ENCODE peak calls at places on chromosomes 2 and 18, in nine cellular contexts. B is Panc1, Z is MM.1S, O is AG10803, J is astrocyte of the spinal cord, R is stomach, H is OCI-LY7, W is spleen, C is GM12865. D is an unnamed sample.

GRCh38 chr2:161371869-161372268 is 44.2 kb upstream of the TBR1 start:
- DNase-seq in R (no peak), C (no peak), O (no peak), W (no peak), B (no peak), Z (no peak), J (no peak), H (no peak), D (no peak)

GRCh38 chr2:27717070-27717453 is 53.4 kb downstream of the SLC4A1AP start:
- DNase-seq in W (no peak), O (peak), B (no peak), H (no peak), Z (peak), R (no peak), J (no peak), C (no peak), D (no peak)

GRCh38 chr2:31256611-31257382 is 22.8 kb downstream of the EHD3 start:
- DNase-seq in H (peak), O (no peak), J (no peak), B (no peak), C (no peak), W (no peak), Z (peak), R (no peak), D (no peak)

GRCh38 chr2:226079186-226079585 is 679.7 kb downstream of the NYAP2 start:
- DNase-seq in R (no peak), Z (no peak), C (no peak), J (no peak), W (no peak), B (no peak), O (peak), H (no peak), D (no peak)

GRCh38 chr2:147222506-147222905 is 622.3 kb upstream of the ACVR2A start:
- DNase-seq in O (no peak), C (peak), W (no peak), B (no peak), J (no peak), Z (no peak), H (no peak), R (no peak), D (peak)

GRCh38 chr2:101418704-101419663 is 31.7 kb upstream of the CREG2 start:
- DNase-seq in W (no peak), R (peak), H (peak), C (peak), B (peak), Z (peak), O (peak), J (peak), D (peak)

GRCh38 chr18:71995895-71996443 is 548.2 kb downstream of the CBLN2 start:
- DNase-seq in R (no peak), W (no peak), Z (no peak), O (no peak), C (no peak), H (no peak), B (no peak), J (no peak), D (no peak)

GRCh38 chr18:32847719-32848118 is 74.9 kb upstream of the KLHL14 start:
- DNase-seq in H (no peak), O (no peak), J (no peak), W (no peak), R (no peak), Z (no peak), C (no peak), B (no peak), D (no peak)

GRCh38 chr2:224369028-224369632 is 32.8 kb downstream of the FAM124B start:
- DNase-seq in B (no peak), O (peak), H (peak), W (no peak), J (peak), R (no peak), C (peak), Z (peak), D (peak)

GRCh38 chr18:27839141-27839540 is 337.8 kb downstream of the CDH2 start:
- DNase-seq in H (no peak), W (no peak), J (peak), C (no peak), R (no peak), Z (no peak), O (peak), B (no peak), D (no peak)

GRCh38 chr18:57909620-57910019 is 106.5 kb upstream of the ATP8B1 start:
- DNase-seq in H (no peak), W (no peak), R (no peak), O (no peak), Z (no peak), J (peak), C (no peak), B (no peak), D (no peak)

GRCh38 chr2:96963316-96963715 is 23.1 kb downstream of the FAM178B start:
- DNase-seq in B (no peak), R (no peak), W (peak), O (no peak), Z (no peak), C (no peak), J (no peak), H (no peak), D (no peak)

GRCh38 chr2:174074831-174075230 is 109.7 kb upstream of the SP3 start:
- DNase-seq in J (no peak), Z (no peak), C (no peak), O (no peak), R (no peak), H (no peak), B (no peak), W (no peak), D (no peak)

GRCh38 chr18:12102136-12102842 is 8.6 kb downstream of the ANKRD62 start:
- DNase-seq in B (no peak), O (no peak), R (no peak), J (no peak), H (no peak), C (no peak), W (no peak), Z (no peak), D (no peak)

GRCh38 chr2:231613655-231614558 is 21.2 kb downstream of the TEX44 start:
- DNase-seq in H (peak), R (peak), O (peak), B (peak), W (peak), C (peak), Z (peak), J (peak), D (peak)

GRCh38 chr2:169260246-169260645 is 102.1 kb downstream of the LRP2 start:
- DNase-seq in C (peak), Z (no peak), J (no peak), W (no peak), R (no peak), B (no peak), O (no peak), H (no peak), D (no peak)

GRCh38 chr2:135667045-135667444 is 74.6 kb upstream of the UBXN4 start:
- DNase-seq in W (no peak), H (no peak), R (no peak), J (peak), B (no peak), Z (no peak), O (no peak), C (no peak), D (no peak)

GRCh38 chr18:53603281-53603680 is 621.2 kb downstream of the MBD2 start:
- DNase-seq in B (no peak), R (no peak), H (no peak), Z (no peak), O (no peak), C (no peak), W (no peak), J (no peak), D (no peak)

GRCh38 chr2:241547781-241548450 is 10.6 kb upstream of the BOK start:
- DNase-seq in C (no peak), H (no peak), B (no peak), Z (no peak), W (peak), R (no peak), J (no peak), O (no peak), D (no peak)

GRCh38 chr18:67710639-67711038 is 194.1 kb upstream of the DSEL start:
- DNase-seq in Z (no peak), J (no peak), B (no peak), C (peak), R (no peak), H (no peak), W (no peak), O (no peak), D (no peak)

GRCh38 chr2:127721311-127721977 is 20.1 kb downstream of the SFT2D3 start:
- DNase-seq in H (no peak), C (no peak), Z (no peak), W (no peak), O (peak), B (no peak), J (peak), R (no peak), D (no peak)

GRCh38 chr18:7476386-7476785 is 90.7 kb upstream of the PTPRM start:
- DNase-seq in Z (no peak), W (no peak), R (no peak), O (no peak), H (no peak), C (no peak), B (no peak), J (no peak), D (no peak)

GRCh38 chr2:43426305-43427031 is 169.4 kb downstream of the THADA start:
- DNase-seq in J (peak), C (peak), Z (peak), R (peak), B (no peak), W (peak), O (peak), H (peak), D (peak)

GRCh38 chr2:121128741-121129659 is 156.0 kb downstream of the TFCP2L1 start:
- DNase-seq in R (peak), B (no peak), J (peak), Z (no peak), H (peak), O (no peak), W (no peak), C (peak), D (peak)

GRCh38 chr2:214547931-214548330 is 137.1 kb downstream of the VWC2L start:
- DNase-seq in W (no peak), O (no peak), J (no peak), R (no peak), H (no peak), B (no peak), Z (no peak), C (no peak), D (no peak)

GRCh38 chr2:12493031-12493513 is 223.7 kb upstream of the TRIB2 start:
- DNase-seq in Z (no peak), C (no peak), R (no peak), W (no peak), H (no peak), O (peak), J (peak), B (no peak), D (no peak)

GRCh38 chr2:233065954-233066470 is 5.9 kb downstream of the INPP5D start:
- DNase-seq in Z (no peak), C (no peak), B (no peak), O (no peak), W (peak), R (peak), J (no peak), H (no peak), D (no peak)

GRCh38 chr2:105361132-105361889 is 24.0 kb downstream of the C2orf49 start:
- DNase-seq in C (no peak), Z (no peak), O (no peak), R (no peak), J (no peak), W (no peak), B (no peak), H (no peak), D (no peak)

GRCh38 chr2:241893265-241893664 is 23.7 kb downstream of the RTP5 start:
- DNase-seq in C (no peak), W (peak), O (no peak), J (no peak), Z (no peak), H (no peak), R (no peak), B (no peak), D (no peak)

GRCh38 chr2:155841442-155841841 is 491.1 kb downstream of the NR4A2 start:
- DNase-seq in H (no peak), W (no peak), Z (no peak), R (no peak), O (no peak), B (no peak), J (no peak), C (no peak), D (no peak)

GRCh38 chr2:100919316-100919715 is 82.8 kb upstream of the RPL31 start:
- DNase-seq in O (no peak), J (no peak), B (no peak), W (no peak), Z (no peak), H (peak), R (no peak), C (no peak), D (peak)

GRCh38 chr18:44580159-44580558 is 100.5 kb upstream of the SETBP1 start:
- DNase-seq in C (no peak), B (no peak), J (no peak), R (no peak), O (no peak), Z (no peak), H (no peak), W (no peak), D (no peak)

GRCh38 chr2:8198776-8199382 is 483.0 kb upstream of the ID2 start:
- DNase-seq in H (no peak), C (no peak), Z (no peak), O (no peak), J (no peak), R (no peak), W (no peak), B (no peak), D (no peak)

GRCh38 chr2:76197842-76198448 is 487.2 kb upstream of the GCFC2 start:
- DNase-seq in C (peak), H (peak), R (peak), J (peak), O (peak), W (no peak), Z (peak), B (peak), D (peak)

GRCh38 chr2:219072741-219073140 is 12.0 kb upstream of the IHH start:
- DNase-seq in J (no peak), Z (no peak), B (no peak), R (no peak), O (no peak), H (no peak), W (no peak), C (no peak), D (peak)

GRCh38 chr2:33417093-33417492 is 59.4 kb upstream of the RASGRP3 start:
- DNase-seq in W (no peak), R (no peak), J (no peak), O (peak), C (no peak), B (no peak), H (no peak), Z (no peak), D (no peak)

DNA sequence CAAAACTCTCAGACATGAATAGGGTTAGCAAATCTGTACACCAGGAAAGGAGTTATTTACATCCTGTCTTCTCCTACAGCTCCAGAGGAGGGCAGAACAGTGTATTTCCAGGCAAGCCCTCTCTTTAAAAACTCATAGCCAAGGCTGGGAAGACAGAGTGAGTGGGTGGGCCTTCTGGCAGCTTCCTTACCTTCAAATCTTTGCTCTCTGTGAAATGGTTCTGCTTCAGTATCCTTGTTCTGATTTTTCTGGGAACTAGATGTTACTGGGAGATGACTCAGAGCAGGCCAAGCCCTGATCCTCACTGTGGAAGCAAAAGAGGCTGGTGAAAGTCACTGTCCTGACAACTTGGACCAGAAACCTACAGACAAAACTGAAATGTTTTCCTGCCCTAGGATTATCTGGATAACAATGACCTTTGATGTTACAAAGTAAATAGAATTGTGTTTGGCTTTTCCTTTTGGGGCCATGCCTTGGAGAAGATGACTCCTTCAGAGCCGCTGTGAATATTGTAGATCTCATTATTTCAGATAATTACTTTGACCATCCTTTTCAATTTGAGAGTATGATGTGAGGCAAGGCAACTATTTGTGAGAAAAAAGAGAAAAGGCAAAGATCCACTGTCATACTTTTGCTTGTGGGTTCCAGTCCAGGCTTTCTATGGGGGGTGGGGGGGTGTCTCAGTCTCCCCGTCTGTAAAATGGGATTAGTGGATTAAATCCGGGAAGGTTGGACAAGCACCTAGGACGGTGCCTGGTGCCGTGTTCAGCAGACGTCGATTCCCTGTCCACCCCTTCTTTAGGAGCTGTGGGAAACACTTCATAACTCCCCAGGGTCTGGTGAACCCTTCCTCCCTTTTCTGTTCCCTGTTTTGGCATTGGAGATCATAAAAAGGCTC is 644 bp upstream of the QPCT start:
- DNase-seq in R (no peak), H (peak), C (no peak), W (no peak), B (no peak), J (peak), Z (peak), O (peak), D (no peak)
- TF ChIP-seq CTCF in R (no peak), H (peak), C (no peak), W (no peak), B (peak), J (peak), Z (peak), O (peak), D (no peak)

DNA sequence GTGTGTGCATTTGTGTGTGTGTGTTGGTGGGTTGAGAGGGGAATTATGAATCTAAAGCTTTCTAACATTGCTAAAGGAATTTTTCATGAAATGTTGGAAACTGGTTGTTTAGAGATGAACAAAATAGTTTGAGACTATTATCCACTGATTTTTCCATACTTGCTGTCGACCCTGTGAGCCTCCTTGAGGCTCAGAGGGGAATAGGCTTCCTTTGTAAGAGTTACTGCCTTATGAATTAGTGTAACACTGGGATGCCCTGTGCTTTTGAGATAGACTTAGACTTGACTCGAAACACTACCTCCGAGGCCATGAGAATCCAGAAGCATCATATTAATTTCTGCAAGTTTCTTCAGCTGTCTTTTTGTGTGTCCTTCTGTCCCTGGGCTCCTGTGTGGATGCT is 37.9 kb downstream of the AQP4 start:
- DNase-seq in Z (no peak), O (no peak), B (no peak), C (no peak), H (no peak), W (no peak), J (no peak), R (no peak), D (no peak)
- TF ChIP-seq CTCF in Z (no peak), O (no peak), B (no peak), C (no peak), H (no peak), W (no peak), J (no peak), R (no peak), D (no peak)

GRCh38 chr2:203934006-203934632 is 2.4 kb upstream of the ICOS start:
- DNase-seq in J (no peak), B (no peak), H (no peak), C (no peak), W (no peak), O (no peak), R (no peak), Z (no peak), D (no peak)

GRCh38 chr2:203925512-203926158 is 10.9 kb upstream of the ICOS start:
- DNase-seq in H (no peak), Z (no peak), W (no peak), O (no peak), J (no peak), B (no peak), R (no peak), C (no peak), D (no peak)

GRCh38 chr2:203928849-203929248 is 7.7 kb upstream of the ICOS start:
- DNase-seq in O (no peak), W (no peak), J (peak), H (peak), C (no peak), Z (peak), B (no peak), R (no peak), D (no peak)
- TF ChIP-seq CTCF in O (peak), W (peak), J (peak), H (peak), C (no peak), Z (peak), B (peak), R (no peak), D (peak)

GRCh38 chr2:129112181-129112580 is 793.5 kb upstream of the HS6ST1 start:
- DNase-seq in Z (no peak), W (no peak), B (no peak), C (no peak), J (no peak), O (no peak), R (no peak), H (no peak), D (no peak)
- TF ChIP-seq CTCF in Z (no peak), W (no peak), B (no peak), C (no peak), J (no peak), O (no peak), R (no peak), H (no peak), D (no peak)

DNA sequence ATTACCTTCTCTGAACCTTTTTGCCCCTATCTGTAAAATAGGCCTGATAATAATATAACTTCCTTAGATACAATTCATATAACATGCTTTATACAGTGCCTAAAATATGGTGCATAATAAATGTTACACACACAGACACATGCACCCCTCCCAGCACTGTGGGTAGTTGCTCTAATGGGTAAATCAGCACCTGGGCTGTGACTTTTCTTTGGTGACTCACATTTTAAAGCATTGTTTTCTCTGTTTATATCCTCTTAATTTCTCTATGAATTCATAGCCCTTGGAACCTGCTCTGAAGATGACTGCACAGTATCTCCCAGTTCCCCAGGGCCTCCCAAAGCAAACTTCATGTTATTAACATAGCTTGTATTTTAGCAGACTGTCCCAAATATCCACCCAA is 248.2 kb upstream of the TNP1 start:
- DNase-seq in C (no peak), W (no peak), B (no peak), R (no peak), O (no peak), Z (no peak), H (no peak), J (no peak), D (no peak)
- TF ChIP-seq CTCF in C (no peak), W (no peak), B (no peak), R (no peak), O (no peak), Z (no peak), H (no peak), J (no peak), D (no peak)

DNA sequence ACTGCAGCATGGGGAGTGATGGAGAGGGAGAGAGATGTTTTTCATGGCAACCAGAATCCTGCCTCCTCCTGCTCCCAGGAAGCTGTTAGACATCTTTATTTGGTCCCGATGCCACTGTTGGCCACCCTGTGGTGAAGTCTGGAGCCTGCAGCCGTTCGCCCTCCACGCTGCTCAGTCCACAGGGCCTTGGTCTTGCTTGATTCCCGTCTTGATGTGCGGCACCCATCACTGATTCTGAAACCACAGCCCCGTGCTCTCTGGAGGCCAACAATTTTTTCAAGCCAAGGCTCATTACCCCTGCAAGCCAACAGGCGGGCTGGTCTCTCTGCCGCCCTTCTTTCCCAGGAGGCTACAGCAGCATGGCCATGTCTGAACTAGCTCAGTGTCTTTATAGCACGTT is 24.5 kb downstream of the SIGLEC15 start:
- DNase-seq in R (no peak), C (peak), J (no peak), B (no peak), W (no peak), O (no peak), Z (no peak), H (no peak), D (no peak)
- TF ChIP-seq CTCF in R (peak), C (peak), J (peak), B (no peak), W (no peak), O (peak), Z (peak), H (peak), D (no peak)

D was measured in GM13976.